ENCODE peak calls at places on chromosomes 12 and 14, in five cellular contexts. Q, Z, K, Y and H are unnamed samples.

GRCh38 chr14:56057071-56057865 is 60.9 kb upstream of the PELI2 start:
- DNase-seq in Z (no peak), Y (no peak), Q (no peak), K (no peak), H (no peak)

GRCh38 chr12:88726806-88727722 is 146.8 kb upstream of the KITLG start:
- DNase-seq in Q (no peak), Z (no peak), K (no peak), Y (no peak), H (no peak)

GRCh38 chr12:131218291-131219172 is 264.8 kb downstream of the ADGRD1 start:
- DNase-seq in Z (no peak), Y (peak; percentile 40), K (no peak), Q (no peak), H (no peak)

GRCh38 chr12:105427883-105428282 is 97.4 kb downstream of the C12orf75 start:
- DNase-seq in Y (no peak), Z (no peak), Q (no peak), K (no peak), H (no peak)

GRCh38 chr14:105325303-105325702 is 10.8 kb downstream of the PACS2 start:
- DNase-seq in Q (no peak), K (no peak), Z (no peak), Y (no peak), H (no peak)

GRCh38 chr12:25925064-25925463 is 33.4 kb upstream of the RASSF8 start:
- DNase-seq in K (no peak), Z (no peak), Y (no peak), Q (no peak), H (no peak)

GRCh38 chr14:33699300-33699699 is 251.6 kb downstream of the EGLN3 start:
- DNase-seq in Z (no peak), Q (no peak), K (no peak), Y (no peak), H (no peak)

GRCh38 chr14:50964683-50965390 is 20.6 kb upstream of the PYGL start:
- DNase-seq in Z (peak; percentile 45), K (no peak), Q (no peak), Y (no peak), H (no peak)

GRCh38 chr12:2737656-2738241 is 57.0 kb upstream of the FKBP4 start:
- DNase-seq in Q (no peak), Y (no peak), K (no peak), Z (no peak), H (no peak)

GRCh38 chr12:79858518-79858917 is 76.4 kb downstream of the PPP1R12A start:
- DNase-seq in Y (no peak), Q (no peak), Z (peak; percentile 7), K (no peak), H (no peak)

GRCh38 chr12:93614917-93615596 is 42.6 kb downstream of the SOCS2 start:
- DNase-seq in Y (no peak), Q (no peak), K (no peak), Z (no peak), H (no peak)

GRCh38 chr12:56630180-56630632 is at the start of gene BAZ2A:
- DNase-seq in Y (peak; percentile 90), Q (no peak), K (peak; percentile 91), Z (peak; percentile 64), H (peak; percentile 91)

GRCh38 chr12:120980800-120981368 is 2.5 kb downstream of the HNF1A start:
- DNase-seq in K (no peak), Q (no peak), Z (no peak), Y (no peak), H (no peak)

GRCh38 chr12:80936642-80937390 is 918 bp downstream of the LIN7A start:
- DNase-seq in K (no peak), Y (no peak), Z (peak; percentile 79), Q (no peak), H (peak; percentile 28)

DNA sequence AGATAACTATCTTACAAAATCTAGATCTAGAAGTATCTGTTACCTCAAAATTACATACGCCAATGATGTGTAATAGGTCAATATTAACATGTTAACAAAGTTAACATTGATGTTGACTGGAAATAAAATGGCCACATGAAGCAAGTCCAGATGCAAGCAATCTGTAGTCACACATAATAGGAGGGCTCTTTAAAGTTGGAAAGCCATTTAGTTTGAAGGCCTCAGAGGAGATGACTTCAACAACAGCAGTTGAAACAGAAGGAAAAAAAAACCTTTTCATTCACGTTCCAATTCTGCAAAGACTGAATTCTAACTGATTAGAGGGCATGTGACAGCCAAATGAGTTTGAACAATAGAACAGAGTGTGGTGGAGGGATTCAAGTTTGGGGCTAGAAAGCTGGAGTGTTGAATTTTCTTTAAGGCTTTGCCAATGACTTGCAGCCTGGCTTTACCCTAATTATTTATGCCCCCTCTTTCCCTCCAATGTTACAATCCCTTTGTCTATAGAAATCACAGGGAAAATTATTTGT is 41.5 kb upstream of the DAAM1 start:
- DNase-seq in K (no peak), Y (no peak), Z (no peak), Q (no peak), H (no peak)
- TF ChIP-seq TAF1 in K (no peak), Y (no peak), Z (no peak), Q (no peak), H (no peak)

DNA sequence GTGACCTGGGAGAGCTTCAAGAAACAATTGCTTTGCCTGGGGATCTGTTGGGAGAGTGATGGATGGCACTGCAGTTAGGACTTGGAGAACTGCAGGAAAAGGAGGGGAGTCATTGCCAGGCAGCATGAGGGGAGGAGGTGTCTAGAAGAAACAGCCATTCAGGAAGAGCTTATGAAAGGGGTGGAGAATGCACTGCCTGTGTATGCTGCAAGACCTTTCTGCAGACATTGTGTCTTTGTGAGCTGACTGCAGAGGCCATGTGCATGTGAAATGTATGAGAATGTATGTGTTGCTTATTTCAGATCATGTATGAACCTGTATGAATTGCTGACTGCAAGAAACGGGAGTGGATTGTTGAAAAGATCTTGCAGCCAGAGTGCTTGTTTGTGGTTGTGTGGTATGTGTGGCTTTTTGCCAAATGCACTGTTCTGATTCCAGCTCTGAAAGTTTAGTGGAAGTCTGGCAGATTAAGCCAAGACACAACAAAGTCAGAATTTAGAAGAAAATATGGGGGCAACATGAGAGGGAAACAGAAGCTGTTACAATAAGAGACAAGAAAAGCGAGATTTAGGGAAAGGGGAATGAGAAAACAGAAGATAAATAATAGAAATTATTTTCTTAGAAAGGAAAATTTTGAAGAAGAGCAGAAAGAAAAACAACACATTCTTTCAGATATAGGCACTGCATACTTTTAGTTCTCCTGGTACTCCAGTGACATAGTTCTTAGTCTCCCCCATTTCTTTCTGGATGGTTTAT is 9.8 kb upstream of the RIMKLB start:
- DNase-seq in Z (no peak), Q (no peak), K (no peak), Y (no peak), H (peak; percentile 15)
- TF ChIP-seq POLR2AphosphoS5 in Z (no peak), Q (no peak), K (no peak), Y (no peak), H (no peak)

DNA sequence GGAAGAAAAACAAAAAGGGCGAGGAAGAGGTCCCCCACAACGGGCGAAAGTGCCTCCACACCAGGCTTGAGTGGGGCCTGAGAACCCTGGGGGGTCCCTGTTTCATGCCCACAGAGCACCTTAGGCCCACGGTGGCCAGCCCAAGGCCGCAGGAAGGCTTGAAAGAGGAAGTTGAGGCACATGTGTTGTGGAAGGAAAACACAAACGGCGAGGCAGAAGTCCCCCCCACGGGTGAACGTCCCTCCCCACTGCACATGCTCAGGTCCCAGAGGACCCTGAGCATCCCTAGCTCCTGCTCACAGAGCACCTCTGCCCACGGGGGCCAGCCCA is 371.5 kb downstream of the ALG10 start:
- DNase-seq in Y (no peak), Q (no peak), Z (no peak), K (no peak), H (no peak)
- TF ChIP-seq POLR2A in Y (no peak), Q (no peak), Z (no peak), K (no peak), H (no peak)

GRCh38 chr14:101830271-101830670 is 68.8 kb downstream of the PPP2R5C start:
- DNase-seq in Q (no peak), Z (no peak), K (no peak), Y (no peak), H (no peak)

GRCh38 chr14:101825797-101826196 is 64.3 kb downstream of the PPP2R5C start:
- DNase-seq in Z (no peak), K (no peak), Y (no peak), Q (no peak), H (no peak)

GRCh38 chr14:101827286-101827685 is 65.8 kb downstream of the PPP2R5C start:
- DNase-seq in Q (no peak), Y (no peak), Z (no peak), K (no peak), H (no peak)

GRCh38 chr14:101826359-101826758 is 64.8 kb downstream of the PPP2R5C start:
- DNase-seq in Z (no peak), Y (no peak), K (no peak), Q (no peak), H (no peak)

DNA sequence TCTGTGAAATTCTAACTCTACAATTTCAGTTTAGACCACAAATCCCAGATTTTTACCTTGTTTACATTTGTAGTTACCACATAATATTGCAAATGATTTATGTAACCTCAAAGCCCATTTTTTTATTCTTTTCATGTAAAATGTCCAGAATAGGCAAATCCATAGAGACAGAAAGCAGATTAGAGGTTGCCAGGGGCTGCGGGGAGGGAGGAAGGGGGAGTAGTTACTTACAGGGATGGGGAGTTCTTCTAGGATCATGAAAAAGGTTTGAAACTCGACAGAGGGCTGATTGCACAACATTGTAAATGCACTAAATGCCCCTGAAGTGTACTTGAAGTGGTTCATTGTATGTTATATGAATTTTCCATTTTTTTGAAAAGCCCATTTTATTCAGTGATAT is 66.5 kb downstream of the PPP2R5C start:
- DNase-seq in Y (no peak), Z (no peak), K (no peak), Q (no peak), H (no peak)
- TF ChIP-seq TAF1 in Y (no peak), Z (no peak), K (no peak), Q (no peak), H (no peak)

GRCh38 chr14:23058654-23059504 is 1.6 kb upstream of the CDH24 start:
- DNase-seq in Z (no peak), K (no peak), Y (no peak), Q (no peak), H (no peak)
- TF ChIP-seq POLR2AphosphoS5 in Z (peak; percentile 20), K (peak; percentile 37), Y (peak; percentile 62), Q (no peak), H (peak; percentile 47)

DNA sequence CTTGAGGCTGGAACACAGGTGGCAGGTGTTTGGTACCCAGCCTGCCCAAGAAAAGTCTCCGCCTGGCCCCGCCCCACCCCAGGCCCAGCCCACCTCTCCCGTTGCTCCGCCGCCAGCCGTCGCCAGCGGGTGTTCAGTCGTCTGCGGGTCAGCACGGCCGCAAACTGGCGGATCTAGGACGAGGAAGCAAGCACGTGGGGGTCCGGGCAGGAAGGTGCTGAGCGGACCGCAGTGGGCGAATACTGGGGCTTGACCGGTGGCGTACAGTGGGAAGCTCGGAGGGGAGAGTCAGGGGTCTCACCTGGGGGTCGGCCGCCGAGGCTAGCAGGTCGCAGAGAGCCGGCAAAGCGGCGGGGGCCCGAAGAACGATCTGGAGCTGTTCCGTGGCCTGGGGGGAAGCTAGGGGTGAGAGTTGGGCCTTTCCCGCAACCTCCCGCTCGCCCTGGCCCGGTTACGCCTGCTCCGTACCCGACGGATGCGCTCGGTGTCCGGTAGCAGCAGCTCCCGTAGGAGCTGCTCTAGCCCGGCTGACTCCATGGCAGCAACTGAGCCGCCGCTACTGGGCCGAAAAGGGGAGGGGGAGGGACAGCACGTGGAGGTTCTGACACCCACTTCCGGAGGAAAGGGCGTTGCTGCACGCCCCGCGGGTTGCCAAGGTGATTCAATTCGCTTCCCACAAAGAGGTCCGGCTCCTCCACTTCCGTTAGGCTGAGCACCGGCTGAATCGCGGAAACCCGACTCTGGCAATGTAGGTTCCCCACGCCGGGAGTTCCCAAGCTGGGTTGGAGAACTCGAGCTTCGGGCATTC is at the start of gene IPO4:
- DNase-seq in Q (peak; percentile 88), K (peak; percentile 99), Y (peak; percentile 89), Z (peak; percentile 100), H (peak; percentile 99)
- TF ChIP-seq POLR2A in Q (peak; percentile 94), K (peak; percentile 96), Y (peak; percentile 88), Z (no peak), H (peak; percentile 94)

GRCh38 chr12:96371138-96371786 is 29.0 kb downstream of the CDK17 start:
- DNase-seq in K (no peak), Q (no peak), Z (no peak), Y (no peak), H (no peak)
- TF ChIP-seq TAF1 in K (no peak), Q (no peak), Z (no peak), Y (no peak), H (no peak)